ENCODE peak calls at places on chromosomes 7 and 10, in nine cellular contexts. D is cardiac muscle cell, J is tibial artery, M is uterus, Q is endodermal cell, R is heart left ventricle, F is lung, W is DND-41, G is ovary. A is an unnamed sample.

GRCh38 chr10:88908194-88908593 is 28.1 kb downstream of the STAMBPL1 start:
- DNase-seq in D (no peak), J (no peak), M (no peak), Q (no peak), R (no peak), F (no peak), W (no peak), G (no peak), A (no peak)

GRCh38 chr7:2010551-2011265 is 222.0 kb downstream of the MAD1L1 start:
- DNase-seq in D (no peak), J (peak), M (no peak), Q (no peak), R (peak), F (no peak), W (no peak), G (no peak), A (peak)

GRCh38 chr10:104406715-104407517 is 53.3 kb downstream of the CFAP58 start:
- DNase-seq in D (peak), J (no peak), M (no peak), Q (no peak), R (no peak), F (no peak), W (no peak), G (no peak), A (no peak)

GRCh38 chr10:100743626-100744135 is 1.7 kb upstream of the PAX2 start:
- DNase-seq in D (peak), J (no peak), M (no peak), Q (peak), R (no peak), F (no peak), W (peak), G (no peak), A (no peak)

GRCh38 chr7:101255841-101256240 is 11.0 kb upstream of the FIS1 start:
- DNase-seq in D (no peak), J (no peak), M (no peak), Q (no peak), R (no peak), F (no peak), W (no peak), G (no peak), A (no peak)

GRCh38 chr10:114749014-114749413 is 72.6 kb upstream of the FHIP2A start:
- DNase-seq in D (peak), J (no peak), M (peak), Q (no peak), R (no peak), F (peak), W (no peak), G (no peak), A (no peak)

GRCh38 chr7:32290015-32290414 is 200.2 kb downstream of the LSM5 start:
- DNase-seq in D (no peak), J (no peak), M (no peak), Q (no peak), R (peak), F (peak), W (no peak), G (no peak), A (no peak)

GRCh38 chr10:51010977-51011376 is 63.3 kb upstream of the PRKG1 start:
- DNase-seq in D (peak), J (no peak), M (no peak), Q (peak), R (no peak), F (no peak), W (peak), G (no peak), A (no peak)

GRCh38 chr10:22613011-22613410 is 101.4 kb downstream of the PIP4K2A start:
- DNase-seq in D (no peak), J (no peak), M (no peak), Q (no peak), R (no peak), F (no peak), W (no peak), G (no peak), A (no peak)

GRCh38 chr10:69090687-69091450 is 3.0 kb downstream of the SRGN start:
- DNase-seq in D (no peak), J (no peak), M (no peak), Q (no peak), R (no peak), F (no peak), W (no peak), G (no peak), A (no peak)

GRCh38 chr10:16780338-16780880 is 36.8 kb downstream of the RSU1 start:
- DNase-seq in D (no peak), J (no peak), M (no peak), Q (no peak), R (no peak), F (no peak), W (no peak), G (no peak), A (no peak)

GRCh38 chr10:43205681-43206390 is 61.0 kb downstream of the RASGEF1A start:
- DNase-seq in D (no peak), J (peak), M (peak), Q (peak), R (peak), F (no peak), W (no peak), G (peak), A (peak)

GRCh38 chr7:90625562-90625961 is 29.4 kb downstream of the CDK14 start:
- DNase-seq in D (peak), J (no peak), M (peak), Q (peak), R (peak), F (peak), W (no peak), G (peak), A (no peak)

GRCh38 chr10:119281581-119282071 is 74.3 kb downstream of the GRK5 start:
- DNase-seq in D (no peak), J (peak), M (peak), Q (no peak), R (peak), F (no peak), W (no peak), G (peak), A (peak)

GRCh38 chr10:62844280-62845011 is 28.3 kb upstream of the EGR2 start:
- DNase-seq in D (no peak), J (no peak), M (no peak), Q (no peak), R (no peak), F (no peak), W (no peak), G (no peak), A (no peak)

GRCh38 chr7:92368741-92369140 is 78.5 kb upstream of the GATAD1 start:
- DNase-seq in D (no peak), J (no peak), M (no peak), Q (no peak), R (no peak), F (no peak), W (no peak), G (no peak), A (no peak)

GRCh38 chr7:70566659-70567058 is 565.3 kb upstream of the GALNT17 start:
- DNase-seq in D (no peak), J (no peak), M (no peak), Q (no peak), R (no peak), F (no peak), W (no peak), G (no peak), A (no peak)

GRCh38 chr7:23533160-23533559 is 1.4 kb upstream of the TRA2A start:
- DNase-seq in D (no peak), J (no peak), M (no peak), Q (no peak), R (no peak), F (no peak), W (no peak), G (no peak), A (no peak)

GRCh38 chr7:113562242-113562641 is 356.6 kb downstream of the PPP1R3A start:
- DNase-seq in D (no peak), J (no peak), M (no peak), Q (no peak), R (no peak), F (no peak), W (no peak), G (no peak), A (no peak)

GRCh38 chr7:133331861-133332260 is 79.0 kb downstream of the EXOC4 start:
- DNase-seq in D (no peak), J (no peak), M (no peak), Q (no peak), R (no peak), F (no peak), W (no peak), G (no peak), A (no peak)

GRCh38 chr10:35605191-35605590 is at the start of gene GJD4:
- DNase-seq in D (peak), J (no peak), M (no peak), Q (peak), R (no peak), F (no peak), W (no peak), G (no peak), A (no peak)

GRCh38 chr10:120586471-120586872 is 129.4 kb downstream of the PLPP4 start:
- DNase-seq in D (no peak), J (no peak), M (no peak), Q (no peak), R (no peak), F (no peak), W (no peak), G (no peak), A (no peak)

GRCh38 chr10:11425288-11425595 is 186.2 kb downstream of the USP6NL start:
- DNase-seq in D (no peak), J (no peak), M (no peak), Q (no peak), R (no peak), F (no peak), W (peak), G (no peak), A (no peak)

GRCh38 chr7:36884863-36885262 is 160.6 kb upstream of the AOAH start:
- DNase-seq in D (no peak), J (no peak), M (no peak), Q (no peak), R (no peak), F (no peak), W (no peak), G (no peak), A (no peak)

GRCh38 chr7:90958669-90959068 is 305.6 kb upstream of the FZD1 start:
- DNase-seq in D (no peak), J (no peak), M (no peak), Q (no peak), R (no peak), F (no peak), W (no peak), G (no peak), A (no peak)

GRCh38 chr7:3493499-3493898 is 192.4 kb downstream of the SDK1 start:
- DNase-seq in D (no peak), J (no peak), M (no peak), Q (no peak), R (no peak), F (no peak), W (no peak), G (no peak), A (no peak)

GRCh38 chr7:27156508-27156898 is at the start of gene HOXA7:
- DNase-seq in D (no peak), J (peak), M (peak), Q (peak), R (no peak), F (no peak), W (peak), G (peak), A (no peak)

GRCh38 chr10:132844069-132844809 is 58.3 kb upstream of the NKX6-2 start:
- DNase-seq in D (no peak), J (peak), M (no peak), Q (no peak), R (no peak), F (no peak), W (no peak), G (no peak), A (no peak)

GRCh38 chr7:35498416-35498815 is 196.5 kb downstream of the HERPUD2 start:
- DNase-seq in D (no peak), J (no peak), M (no peak), Q (no peak), R (no peak), F (no peak), W (no peak), G (no peak), A (no peak)

GRCh38 chr7:33667261-33667660 is 238.1 kb upstream of the BMPER start:
- DNase-seq in D (no peak), J (no peak), M (no peak), Q (no peak), R (no peak), F (no peak), W (no peak), G (no peak), A (no peak)

GRCh38 chr10:19966751-19967150 is 150.5 kb downstream of the PLXDC2 start:
- DNase-seq in D (peak), J (no peak), M (no peak), Q (peak), R (no peak), F (no peak), W (no peak), G (no peak), A (no peak)

GRCh38 chr7:32335107-32335506 is 155.1 kb downstream of the LSM5 start:
- DNase-seq in D (no peak), J (no peak), M (no peak), Q (no peak), R (peak), F (no peak), W (no peak), G (no peak), A (no peak)

GRCh38 chr7:130134106-130134636 is 63.8 kb downstream of the KLHDC10 start:
- DNase-seq in D (no peak), J (no peak), M (no peak), Q (no peak), R (no peak), F (no peak), W (no peak), G (no peak), A (no peak)

GRCh38 chr7:128427289-128427891 is 17.6 kb upstream of the IMPDH1 start:
- DNase-seq in D (peak), J (no peak), M (no peak), Q (peak), R (no peak), F (no peak), W (peak), G (no peak), A (no peak)

GRCh38 chr7:40306025-40306424 is 171.2 kb downstream of the SUGCT start:
- DNase-seq in D (no peak), J (no peak), M (no peak), Q (no peak), R (no peak), F (no peak), W (no peak), G (no peak), A (no peak)

GRCh38 chr7:77940647-77941046 is 142.1 kb downstream of the PHTF2 start:
- DNase-seq in D (peak), J (no peak), M (no peak), Q (peak), R (no peak), F (no peak), W (no peak), G (no peak), A (no peak)

GRCh38 chr7:18471476-18472160 is 23.9 kb upstream of the HDAC9 start:
- DNase-seq in D (no peak), J (no peak), M (no peak), Q (no peak), R (no peak), F (no peak), W (no peak), G (no peak), A (no peak)

GRCh38 chr7:102431617-102432298 is 1.6 kb upstream of the ORAI2 start:
- DNase-seq in D (peak), J (no peak), M (no peak), Q (peak), R (no peak), F (no peak), W (peak), G (no peak), A (no peak)

GRCh38 chr7:28748934-28749584 is 209.1 kb downstream of the TRIL start:
- DNase-seq in D (no peak), J (no peak), M (no peak), Q (peak), R (no peak), F (no peak), W (peak), G (no peak), A (no peak)

GRCh38 chr10:94403823-94404228 is 1.5 kb downstream of the TBC1D12 start:
- DNase-seq in D (no peak), J (no peak), M (no peak), Q (no peak), R (no peak), F (no peak), W (no peak), G (no peak), A (no peak)

GRCh38 chr10:94405406-94405805 is 3.1 kb downstream of the TBC1D12 start:
- DNase-seq in D (no peak), J (no peak), M (no peak), Q (no peak), R (no peak), F (no peak), W (no peak), G (no peak), A (no peak)

GRCh38 chr10:94409016-94409657 is 6.8 kb downstream of the TBC1D12 start:
- DNase-seq in D (no peak), J (no peak), M (no peak), Q (no peak), R (no peak), F (no peak), W (no peak), G (no peak), A (no peak)

GRCh38 chr10:94411304-94411703 is 9.0 kb downstream of the TBC1D12 start:
- DNase-seq in D (no peak), J (no peak), M (no peak), Q (no peak), R (no peak), F (no peak), W (no peak), G (no peak), A (no peak)

GRCh38 chr10:94407668-94408067 is 5.3 kb downstream of the TBC1D12 start:
- DNase-seq in D (no peak), J (no peak), M (no peak), Q (no peak), R (no peak), F (no peak), W (no peak), G (no peak), A (no peak)
- H3K4me3 ChIP-seq in D (no peak), J (no peak), M (no peak), Q (no peak), R (no peak), F (no peak), W (no peak), G (no peak), A (no peak)

GRCh38 chr10:66940950-66941349 is 15.1 kb downstream of the LRRTM3 start:
- DNase-seq in D (no peak), J (no peak), M (no peak), Q (no peak), R (no peak), F (no peak), W (no peak), G (no peak), A (no peak)

GRCh38 chr10:66942407-66942806 is 16.6 kb downstream of the LRRTM3 start:
- DNase-seq in D (no peak), J (no peak), M (no peak), Q (no peak), R (no peak), F (no peak), W (no peak), G (no peak), A (no peak)

GRCh38 chr10:66943590-66943989 is 17.8 kb downstream of the LRRTM3 start:
- DNase-seq in D (no peak), J (no peak), M (no peak), Q (no peak), R (no peak), F (no peak), W (no peak), G (no peak), A (no peak)

GRCh38 chr10:66941491-66941890 is 15.7 kb downstream of the LRRTM3 start:
- DNase-seq in D (no peak), J (no peak), M (no peak), Q (no peak), R (no peak), F (no peak), W (no peak), G (peak), A (no peak)
- H3K27ac ChIP-seq in D (no peak), J (no peak), M (no peak), Q (no peak), R (no peak), F (no peak), W (no peak), G (no peak), A (no peak)

DNA sequence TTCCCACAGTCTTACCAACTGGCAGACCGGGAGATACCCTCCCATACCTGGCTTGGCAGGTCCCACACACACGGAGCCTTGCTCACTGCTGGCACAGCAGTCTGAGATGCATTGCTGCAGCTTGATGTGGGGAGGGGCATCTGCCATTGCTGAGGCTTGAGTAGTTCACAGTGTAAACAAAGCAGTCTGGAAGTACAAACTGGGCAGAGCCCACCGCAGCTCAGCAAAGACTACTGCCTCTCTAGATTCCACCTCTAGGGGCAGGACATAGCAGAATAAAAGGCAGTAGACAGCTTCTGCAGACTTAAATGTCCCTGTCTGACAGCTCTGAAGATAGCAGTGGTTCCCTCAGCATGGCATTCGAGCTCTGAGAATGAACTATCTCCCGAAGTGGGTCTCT is 69.6 kb upstream of the RELN start:
- DNase-seq in D (no peak), J (no peak), M (no peak), Q (no peak), R (no peak), F (no peak), W (no peak), G (no peak), A (no peak)
- TF ChIP-seq CTCF in D (no peak), J (no peak), M (no peak), Q (no peak), R (no peak), F (no peak), W (no peak), G (no peak), A (no peak)

DNA sequence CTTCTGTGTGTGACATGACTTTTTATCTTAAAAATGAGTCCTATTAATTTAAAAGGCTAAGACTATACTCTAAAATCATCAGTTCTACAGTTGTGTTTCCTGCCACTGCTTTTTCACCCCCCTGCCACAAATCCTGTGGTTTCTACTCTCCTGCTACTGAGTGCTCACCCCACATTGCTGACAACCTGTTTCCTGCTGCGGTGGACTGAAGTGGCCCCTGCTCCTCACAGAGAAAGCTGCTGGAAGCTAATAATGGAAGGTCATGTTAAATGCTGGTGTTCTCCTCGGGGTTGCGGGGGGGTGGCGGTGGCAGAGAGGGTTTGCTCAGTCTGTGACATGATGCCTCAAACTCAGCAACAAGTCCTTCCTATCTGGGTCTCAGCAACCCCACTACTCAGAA is 113.2 kb upstream of the INHBA start:
- DNase-seq in D (peak), J (no peak), M (no peak), Q (no peak), R (no peak), F (no peak), W (peak), G (no peak), A (no peak)
- H3K4me3 ChIP-seq in D (no peak), J (no peak), M (no peak), Q (no peak), R (no peak), F (no peak), W (no peak), G (no peak), A (no peak)